ENCODE peak calls at places on chromosomes 13 and 19, in seven cellular contexts. U is colonic mucosa, J is cardiac muscle cell, Q is foreskin fibroblast, D is H9, O is endothelial cell, T is pancreas. I is an unnamed sample.

GRCh38 chr19:21314676-21315075 is 14.5 kb downstream of the ZNF708 start:
- DNase-seq in J (peak; percentile 5), Q (no peak), U (no peak), D (no peak), T (no peak), O (no peak), I (no peak)

GRCh38 chr13:20719783-20720182 is 16.3 kb downstream of the IL17D start:
- DNase-seq in U (no peak), Q (no peak), O (no peak), J (no peak), T (no peak), D (no peak), I (no peak)

GRCh38 chr19:51480590-51480989 is 2.3 kb downstream of the CEACAM18 start:
- DNase-seq in O (peak; percentile 72), T (no peak), U (no peak), D (peak; percentile 38), Q (no peak), J (peak; percentile 3), I (no peak)

GRCh38 chr13:73832203-73832602 is 302.0 kb downstream of the KLF12 start:
- DNase-seq in Q (no peak), O (no peak), J (no peak), U (no peak), T (no peak), D (no peak), I (no peak)

GRCh38 chr19:29860492-29860891 is 48.7 kb downstream of the CCNE1 start:
- DNase-seq in O (no peak), T (no peak), U (no peak), D (peak; percentile 54), J (no peak), Q (no peak), I (no peak)

GRCh38 chr19:1221141-1221903 is 15.7 kb downstream of the STK11 start:
- DNase-seq in U (no peak), D (no peak), T (no peak), J (no peak), Q (peak; percentile 55), O (peak; percentile 69), I (peak; percentile 84)

GRCh38 chr19:920051-920857 is 3.1 kb downstream of the KISS1R start:
- DNase-seq in O (no peak), Q (no peak), D (no peak), J (peak; percentile 45), T (no peak), U (no peak), I (no peak)

GRCh38 chr13:51559916-51560315 is 24.3 kb upstream of the WDFY2 start:
- DNase-seq in T (no peak), Q (no peak), J (no peak), D (no peak), O (no peak), U (no peak), I (no peak)

GRCh38 chr19:7888145-7888825 is at the start of gene LRRC8E:
- DNase-seq in U (peak; percentile 77), T (peak; percentile 64), J (peak; percentile 76), Q (peak; percentile 58), D (peak; percentile 89), O (peak; percentile 66), I (peak; percentile 67)

GRCh38 chr13:31896427-31896826 is 135.1 kb upstream of the FRY start:
- DNase-seq in T (no peak), J (no peak), D (no peak), O (no peak), Q (peak; percentile 59), U (no peak), I (peak; percentile 24)

GRCh38 chr19:51689751-51690358 is 3.3 kb upstream of the SPACA6 start:
- DNase-seq in Q (no peak), U (peak; percentile 32), T (peak; percentile 60), J (peak; percentile 85), D (peak; percentile 84), O (peak; percentile 68), I (peak; percentile 89)

GRCh38 chr13:28704919-28705318 is 13.9 kb downstream of the SLC46A3 start:
- DNase-seq in J (no peak), O (no peak), D (no peak), T (no peak), Q (no peak), U (no peak), I (no peak)

GRCh38 chr13:75829874-75830273 is 193.7 kb downstream of the LMO7 start:
- DNase-seq in Q (peak; percentile 4), J (no peak), T (no peak), U (no peak), O (no peak), D (no peak), I (no peak)

GRCh38 chr19:43895727-43896126 is 39.4 kb downstream of the ZNF45 start:
- DNase-seq in J (no peak), D (no peak), Q (no peak), T (no peak), O (no peak), U (no peak), I (no peak)

GRCh38 chr19:40271706-40272105 is 13.4 kb downstream of the AKT2 start:
- DNase-seq in U (no peak), D (no peak), J (no peak), O (no peak), T (no peak), Q (no peak), I (no peak)

GRCh38 chr13:113970810-113971470 is 2.9 kb downstream of the C13orf46 start:
- DNase-seq in J (no peak), O (no peak), D (no peak), T (peak; percentile 88), Q (no peak), U (peak; percentile 46), I (no peak)

GRCh38 chr13:28412981-28413380 is 81.9 kb downstream of the FLT1 start:
- DNase-seq in U (no peak), T (no peak), D (no peak), O (no peak), J (no peak), Q (no peak), I (no peak)

GRCh38 chr13:50267917-50268316 is 252.7 kb downstream of the KCNRG start:
- DNase-seq in U (no peak), T (no peak), O (no peak), J (no peak), Q (no peak), D (no peak), I (no peak)

GRCh38 chr13:80297094-80297493 is 43.8 kb downstream of the SPRY2 start:
- DNase-seq in J (no peak), U (no peak), O (no peak), T (no peak), Q (no peak), D (peak; percentile 47), I (no peak)

GRCh38 chr13:78598933-78599332 is 4.4 kb downstream of the POU4F1 start:
- DNase-seq in T (no peak), O (no peak), D (no peak), Q (no peak), U (no peak), J (no peak), I (no peak)

GRCh38 chr19:19460258-19460731 is 54.8 kb downstream of the GATAD2A start:
- DNase-seq in T (no peak), D (no peak), Q (peak; percentile 14), O (no peak), U (no peak), J (no peak), I (no peak)

GRCh38 chr13:43377149-43377548 is 353.8 kb downstream of the DNAJC15 start:
- DNase-seq in O (no peak), U (no peak), Q (peak; percentile 12), T (no peak), D (no peak), J (no peak), I (no peak)

GRCh38 chr13:98564204-98564603 is 12.7 kb downstream of the STK24 start:
- DNase-seq in D (no peak), Q (no peak), O (no peak), J (no peak), T (no peak), U (no peak), I (no peak)

GRCh38 chr13:98567140-98567539 is 9.8 kb downstream of the STK24 start:
- DNase-seq in O (no peak), U (no peak), Q (no peak), J (no peak), D (no peak), T (no peak), I (no peak)

GRCh38 chr13:98563071-98563470 is 13.8 kb downstream of the STK24 start:
- DNase-seq in Q (no peak), D (no peak), O (no peak), U (no peak), J (no peak), T (no peak), I (no peak)

GRCh38 chr13:98570929-98571372 is 6.0 kb downstream of the STK24 start:
- DNase-seq in Q (no peak), J (no peak), D (no peak), U (peak; percentile 57), O (no peak), T (no peak), I (no peak)

GRCh38 chr13:98565726-98566577 is 11.0 kb downstream of the STK24 start:
- DNase-seq in O (no peak), J (no peak), U (peak; percentile 88), D (no peak), Q (no peak), T (peak; percentile 58), I (no peak)
- TF ChIP-seq CTCF in O (no peak), J (no peak), U (no peak), D (no peak), Q (no peak), T (no peak), I (no peak)

GRCh38 chr13:87274209-87274819 is 396.9 kb upstream of the SLITRK5 start:
- DNase-seq in O (peak; percentile 61), U (peak; percentile 21), J (peak; percentile 77), D (peak; percentile 36), T (peak; percentile 14), Q (no peak), I (peak; percentile 47)

GRCh38 chr13:87280139-87280538 is 391.0 kb upstream of the SLITRK5 start:
- DNase-seq in J (no peak), U (no peak), T (no peak), D (no peak), Q (no peak), O (no peak), I (no peak)
- TF ChIP-seq CTCF in J (no peak), U (no peak), T (no peak), D (peak; percentile 48), Q (no peak), O (no peak), I (no peak)

DNA sequence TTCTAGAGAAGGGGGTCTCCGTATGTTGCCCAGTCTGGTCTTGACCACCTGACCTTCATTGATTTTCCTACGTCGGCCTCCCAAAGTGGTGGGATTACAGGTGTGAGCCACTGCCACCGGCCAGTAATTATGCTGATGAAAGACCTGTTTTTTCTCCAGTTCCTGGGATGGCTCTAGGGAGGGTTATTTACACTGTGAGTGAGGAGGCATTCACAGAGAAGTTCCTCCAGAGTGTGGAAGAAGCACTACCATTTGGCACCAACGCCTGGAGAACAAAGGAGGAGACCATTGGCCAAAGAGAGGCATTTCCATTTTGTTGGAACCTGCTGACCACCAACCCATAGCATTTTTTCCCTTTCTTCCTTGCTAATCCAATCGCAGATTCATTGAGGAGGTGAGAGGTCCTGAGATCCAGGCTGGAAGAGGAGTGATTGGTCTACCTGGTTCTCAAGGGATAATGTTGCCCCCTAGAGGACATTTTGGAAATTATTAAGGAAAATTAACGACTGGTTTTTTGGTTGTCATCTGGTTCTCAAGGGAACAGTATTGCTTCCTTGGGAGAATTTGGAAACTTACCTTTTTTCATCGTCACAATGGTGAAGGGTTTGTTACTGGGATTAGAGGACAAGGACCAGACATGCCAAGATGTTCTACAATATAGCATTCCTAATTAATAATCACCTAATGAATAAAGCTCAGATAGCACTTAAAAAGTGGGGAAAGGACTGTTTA is 5.5 kb upstream of the SAE1 start:
- DNase-seq in Q (peak; percentile 59), D (peak; percentile 69), O (no peak), J (peak; percentile 84), U (no peak), T (no peak), I (no peak)
- TF ChIP-seq CTCF in Q (peak; percentile 50), D (peak; percentile 83), O (peak; percentile 85), J (peak; percentile 60), U (peak; percentile 67), T (peak; percentile 63), I (peak; percentile 87)

GRCh38 chr13:40789275-40790231 is at the start of gene SLC25A15:
- DNase-seq in T (peak; percentile 80), J (peak; percentile 91), U (peak; percentile 78), D (peak; percentile 71), O (peak; percentile 86), Q (peak; percentile 85), I (peak; percentile 83)
- TF ChIP-seq CTCF in T (no peak), J (peak; percentile 17), U (no peak), D (peak; percentile 43), O (no peak), Q (no peak), I (no peak)

I was measured in glutamatergic neuron.